ENCODE peak calls at places on chromosomes 11 and 22, in ten cellular contexts. Q is cardiac muscle cell; F is coronary artery; E is astrocyte; C is body of pancreas; N is CD8-positive, alpha-beta T cell; I is AG04450; K is colonic mucosa; O is tibial artery; J is thoracic aorta. X is an unnamed sample.

GRCh38 chr22:47372111-47372581 is 609.7 kb downstream of the TBC1D22A start:
- DNase-seq in C (no peak), N (no peak), I (no peak), F (no peak), E (no peak), O (no peak), K (no peak), J (no peak), Q (no peak), X (peak)

GRCh38 chr22:36544107-36544620 is 15.2 kb upstream of the EIF3D start:
- DNase-seq in F (no peak), I (no peak), N (no peak), C (no peak), Q (no peak), J (no peak), K (no peak), O (no peak), E (peak), X (no peak)

GRCh38 chr11:70583781-70584218 is 185.5 kb downstream of the CTTN start:
- DNase-seq in F (no peak), O (peak), J (no peak), I (no peak), K (no peak), E (no peak), Q (no peak), C (no peak), N (no peak), X (peak)

GRCh38 chr11:81644239-81644840 is 1089.3 kb downstream of the FAM181B start:
- DNase-seq in O (no peak), F (no peak), K (no peak), C (peak), N (peak), E (peak), J (no peak), Q (peak), I (no peak), X (peak)

GRCh38 chr11:73260127-73260457 is 12.0 kb upstream of the P2RY6 start:
- DNase-seq in N (no peak), K (no peak), C (no peak), F (peak), J (no peak), O (peak), I (no peak), E (no peak), Q (no peak), X (peak)

GRCh38 chr22:38267086-38267485 is 5.7 kb downstream of the TMEM184B start:
- DNase-seq in F (no peak), K (no peak), I (no peak), O (no peak), E (peak), C (no peak), Q (no peak), N (peak), J (no peak), X (no peak)

GRCh38 chr11:66856496-66857233 is at the start of gene LRFN4:
- DNase-seq in K (peak), Q (peak), O (no peak), E (no peak), C (no peak), N (peak), J (no peak), F (no peak), I (no peak), X (no peak)

GRCh38 chr11:129331871-129332274 is 43.8 kb upstream of the BARX2 start:
- DNase-seq in I (peak), O (peak), J (peak), C (peak), N (peak), K (peak), Q (peak), E (peak), F (no peak), X (peak)

GRCh38 chr11:69293819-69294505 is at the start of gene MYEOV:
- DNase-seq in N (no peak), C (peak), E (no peak), K (peak), J (no peak), O (no peak), F (no peak), I (no peak), Q (no peak), X (peak)

GRCh38 chr11:69291459-69292110 is 2.4 kb upstream of the MYEOV start:
- DNase-seq in K (no peak), E (no peak), J (no peak), N (no peak), C (no peak), F (no peak), O (no peak), Q (no peak), I (no peak), X (no peak)

GRCh38 chr11:69292221-69292648 is 1.7 kb upstream of the MYEOV start:
- DNase-seq in I (no peak), F (no peak), N (peak), K (no peak), O (no peak), E (no peak), Q (no peak), C (peak), J (no peak), X (peak)

GRCh38 chr11:69294621-69295078 is 695 bp downstream of the MYEOV start:
- DNase-seq in E (no peak), I (no peak), F (no peak), Q (no peak), J (no peak), K (no peak), C (no peak), N (no peak), O (no peak), X (no peak)

DNA sequence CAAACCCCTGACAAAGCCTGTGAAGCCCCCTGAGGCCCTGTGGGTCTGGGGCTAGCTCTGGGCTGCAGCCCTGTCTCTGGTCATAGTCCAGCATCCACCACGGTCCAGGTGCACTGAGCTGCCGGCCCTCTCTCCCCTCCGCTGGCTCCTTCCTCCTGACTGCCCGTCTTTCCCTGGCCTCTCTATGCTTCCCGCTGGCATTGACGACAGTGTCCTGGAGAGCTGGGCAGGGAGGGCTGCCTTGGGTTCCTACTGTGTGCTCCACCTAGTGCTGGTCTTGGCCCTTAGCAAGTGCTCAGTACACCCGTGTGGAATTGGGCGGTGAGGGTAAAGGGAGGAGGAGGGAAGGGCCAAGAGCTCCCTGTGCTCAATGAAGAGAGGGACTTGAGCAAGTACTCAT is 868 bp upstream of the MYEOV start:
- DNase-seq in N (no peak), I (no peak), O (no peak), F (no peak), E (no peak), Q (no peak), C (no peak), J (no peak), K (no peak), X (peak)
- TF ChIP-seq CTCF in N (no peak), I (no peak), O (no peak), F (no peak), E (no peak), Q (no peak), C (no peak), J (no peak), K (no peak), X (peak)

GRCh38 chr11:116840746-116841296 is 3.4 kb upstream of the APOA1 start:
- DNase-seq in Q (no peak), E (no peak), J (no peak), N (no peak), K (no peak), C (no peak), I (no peak), O (no peak), F (no peak), X (no peak)
- H3K4me3 ChIP-seq in Q (no peak), E (no peak), J (no peak), N (no peak), K (no peak), C (no peak), I (no peak), O (no peak), F (no peak), X (no peak)

GRCh38 chr22:29892757-29893156 is 9.8 kb downstream of the MTMR3 start:
- DNase-seq in N (no peak), K (no peak), E (no peak), Q (no peak), O (no peak), I (no peak), F (no peak), J (no peak), C (no peak), X (no peak)
- H3K27ac ChIP-seq in N (no peak), K (no peak), E (no peak), Q (no peak), O (no peak), I (no peak), F (no peak), J (no peak), C (no peak), X (no peak)

DNA sequence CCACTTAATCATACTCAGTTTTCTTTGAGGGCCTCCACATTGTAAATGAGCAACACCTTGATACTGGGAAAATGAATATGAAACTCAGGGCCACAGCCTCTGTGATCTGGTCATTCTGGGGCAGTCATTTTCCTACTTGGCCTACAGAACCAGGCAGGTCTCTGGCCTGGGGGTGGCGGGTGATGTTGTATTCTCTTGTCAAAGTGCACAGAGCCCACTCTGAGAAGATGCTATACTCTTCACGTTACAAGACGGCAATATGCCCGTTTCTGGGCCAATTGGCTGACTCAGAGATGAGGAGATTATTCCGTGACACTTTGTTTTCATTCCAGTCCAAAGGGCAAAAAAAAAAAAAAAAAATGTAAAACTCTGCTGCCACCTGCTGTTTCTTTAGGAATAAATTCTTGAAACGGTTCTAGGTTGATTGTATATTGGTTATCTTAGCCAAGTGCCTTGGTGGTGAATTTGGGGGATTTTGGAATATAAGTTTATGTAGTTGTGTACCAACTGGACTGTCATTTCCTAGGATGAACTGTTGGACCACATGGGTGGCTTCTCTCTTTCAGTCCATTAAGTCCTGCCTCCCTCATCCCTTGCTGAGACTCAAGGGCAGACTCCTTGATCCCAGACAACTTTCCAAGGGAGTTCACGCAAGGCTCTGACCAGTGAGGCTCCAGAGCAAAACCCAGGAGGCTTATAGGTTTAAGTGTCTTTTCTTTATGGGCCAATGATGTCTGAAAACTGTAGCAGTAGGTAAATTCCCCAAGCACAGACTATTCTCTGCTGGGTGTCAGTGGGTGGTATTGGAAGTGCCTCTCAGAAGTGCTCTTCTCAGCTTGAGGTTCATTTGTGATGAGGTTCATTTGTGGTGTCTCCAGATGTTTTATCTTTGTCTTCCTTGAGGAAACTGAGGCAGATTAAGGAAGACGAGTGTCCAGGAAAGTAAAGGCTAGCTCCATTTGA is 18.2 kb downstream of the ADM start:
- DNase-seq in C (peak), E (peak), O (peak), I (no peak), F (peak), J (no peak), N (peak), K (peak), Q (peak), X (peak)
- TF ChIP-seq CTCF in C (peak), E (peak), O (peak), I (peak), F (peak), J (peak), N (peak), K (peak), Q (peak), X (peak)

GRCh38 chr22:46088541-46089311 is 61.6 kb upstream of the PPARA start:
- DNase-seq in N (no peak), K (no peak), O (peak), C (peak), E (peak), J (no peak), I (no peak), Q (no peak), F (peak), X (no peak)

GRCh38 chr22:46086577-46087335 is 63.6 kb upstream of the PPARA start:
- DNase-seq in J (no peak), C (peak), F (peak), I (no peak), Q (no peak), N (no peak), K (no peak), E (peak), O (peak), X (no peak)

GRCh38 chr22:46089426-46090041 is 60.8 kb upstream of the PPARA start:
- DNase-seq in I (no peak), E (no peak), Q (no peak), F (peak), J (no peak), K (no peak), C (peak), O (no peak), N (no peak), X (no peak)

GRCh38 chr22:46087336-46087690 is 63.0 kb upstream of the PPARA start:
- DNase-seq in I (no peak), C (no peak), E (no peak), K (no peak), F (no peak), J (no peak), O (no peak), Q (no peak), N (no peak), X (no peak)

GRCh38 chr22:46087816-46088277 is 62.5 kb upstream of the PPARA start:
- DNase-seq in N (no peak), O (peak), C (peak), Q (no peak), F (peak), I (peak), K (peak), J (peak), E (peak), X (no peak)
- H3K4me3 ChIP-seq in N (no peak), O (peak), C (no peak), Q (no peak), F (peak), I (peak), K (no peak), J (peak), E (peak), X (no peak)

DNA sequence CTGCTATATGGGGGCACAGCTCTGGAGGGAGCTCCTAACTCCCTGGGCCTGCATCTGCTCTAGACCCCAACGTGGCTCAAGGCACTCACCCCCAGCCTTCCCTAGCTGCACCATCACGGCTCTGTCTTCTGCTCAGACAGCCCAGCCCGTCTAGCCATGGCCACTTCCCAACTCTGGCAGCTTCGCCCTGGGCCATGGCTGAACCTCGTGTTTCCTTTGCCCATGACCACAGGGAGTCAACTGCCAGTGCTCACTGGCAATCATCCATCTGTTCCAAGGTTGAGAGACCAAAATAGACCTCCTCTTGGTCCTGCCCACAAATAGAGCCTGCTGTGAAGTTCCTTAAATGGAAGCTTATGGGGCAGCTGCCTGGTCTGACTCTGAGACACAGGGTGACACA is 5.4 kb downstream of the LMO1 start:
- DNase-seq in E (no peak), Q (no peak), K (no peak), F (peak), C (no peak), N (no peak), I (no peak), J (no peak), O (peak), X (no peak)
- H3K27ac ChIP-seq in E (no peak), Q (no peak), K (no peak), F (no peak), C (no peak), N (no peak), I (no peak), J (peak), O (peak), X (no peak)

GRCh38 chr11:134017773-134018430 is 51.0 kb upstream of the JAM3 start:
- DNase-seq in O (no peak), K (no peak), N (no peak), I (no peak), J (no peak), F (no peak), E (no peak), C (no peak), Q (no peak), X (no peak)

GRCh38 chr11:134019500-134019899 is 49.4 kb upstream of the JAM3 start:
- DNase-seq in Q (no peak), E (no peak), O (no peak), K (no peak), J (no peak), F (no peak), C (no peak), I (no peak), N (no peak), X (no peak)

GRCh38 chr11:134013518-134013917 is 55.4 kb upstream of the JAM3 start:
- DNase-seq in N (no peak), Q (no peak), K (no peak), E (no peak), I (no peak), F (no peak), C (no peak), J (no peak), O (no peak), X (no peak)

GRCh38 chr11:134015541-134015940 is 53.3 kb upstream of the JAM3 start:
- DNase-seq in F (no peak), C (no peak), Q (peak), O (no peak), E (no peak), K (no peak), N (no peak), J (no peak), I (no peak), X (no peak)

DNA sequence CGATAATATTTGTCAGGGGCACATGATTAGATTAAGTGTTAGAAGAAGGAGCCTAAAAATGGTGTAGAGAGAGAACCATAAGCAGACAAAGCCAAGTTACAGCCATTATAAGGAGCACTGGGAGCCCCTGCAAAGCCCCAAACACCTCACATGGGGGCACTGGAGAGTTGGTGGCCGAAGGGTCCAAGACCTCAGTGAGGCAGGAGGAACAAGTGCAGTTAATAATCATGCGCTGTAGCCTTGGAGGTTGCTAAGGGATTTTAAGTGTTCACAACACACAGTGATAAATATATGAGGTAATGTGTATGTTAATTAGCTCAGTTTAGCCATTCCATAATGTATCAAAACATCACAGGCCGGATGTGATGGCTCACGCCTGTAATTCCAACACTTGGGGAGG is 54.4 kb upstream of the JAM3 start:
- DNase-seq in K (no peak), N (no peak), J (no peak), O (no peak), F (no peak), E (no peak), I (no peak), Q (peak), C (peak), X (peak)
- TF ChIP-seq CTCF in K (no peak), N (no peak), J (no peak), O (peak), F (no peak), E (peak), I (peak), Q (peak), C (peak), X (peak)

GRCh38 chr22:32572741-32573140 is 98.1 kb downstream of the FBXO7 start:
- DNase-seq in F (peak), N (no peak), J (no peak), C (no peak), E (no peak), K (no peak), Q (no peak), I (no peak), O (no peak), X (no peak)
- H3K4me3 ChIP-seq in F (no peak), N (no peak), J (no peak), C (no peak), E (no peak), K (no peak), Q (no peak), I (no peak), O (no peak), X (no peak)

GRCh38 chr11:102637731-102638130 is 12.6 kb upstream of the MMP20 start:
- DNase-seq in F (no peak), I (no peak), C (no peak), E (no peak), O (no peak), J (no peak), Q (no peak), N (no peak), K (no peak), X (no peak)
- H3K27ac ChIP-seq in F (no peak), I (no peak), C (no peak), E (no peak), O (no peak), J (no peak), Q (no peak), N (no peak), K (no peak), X (no peak)

DNA sequence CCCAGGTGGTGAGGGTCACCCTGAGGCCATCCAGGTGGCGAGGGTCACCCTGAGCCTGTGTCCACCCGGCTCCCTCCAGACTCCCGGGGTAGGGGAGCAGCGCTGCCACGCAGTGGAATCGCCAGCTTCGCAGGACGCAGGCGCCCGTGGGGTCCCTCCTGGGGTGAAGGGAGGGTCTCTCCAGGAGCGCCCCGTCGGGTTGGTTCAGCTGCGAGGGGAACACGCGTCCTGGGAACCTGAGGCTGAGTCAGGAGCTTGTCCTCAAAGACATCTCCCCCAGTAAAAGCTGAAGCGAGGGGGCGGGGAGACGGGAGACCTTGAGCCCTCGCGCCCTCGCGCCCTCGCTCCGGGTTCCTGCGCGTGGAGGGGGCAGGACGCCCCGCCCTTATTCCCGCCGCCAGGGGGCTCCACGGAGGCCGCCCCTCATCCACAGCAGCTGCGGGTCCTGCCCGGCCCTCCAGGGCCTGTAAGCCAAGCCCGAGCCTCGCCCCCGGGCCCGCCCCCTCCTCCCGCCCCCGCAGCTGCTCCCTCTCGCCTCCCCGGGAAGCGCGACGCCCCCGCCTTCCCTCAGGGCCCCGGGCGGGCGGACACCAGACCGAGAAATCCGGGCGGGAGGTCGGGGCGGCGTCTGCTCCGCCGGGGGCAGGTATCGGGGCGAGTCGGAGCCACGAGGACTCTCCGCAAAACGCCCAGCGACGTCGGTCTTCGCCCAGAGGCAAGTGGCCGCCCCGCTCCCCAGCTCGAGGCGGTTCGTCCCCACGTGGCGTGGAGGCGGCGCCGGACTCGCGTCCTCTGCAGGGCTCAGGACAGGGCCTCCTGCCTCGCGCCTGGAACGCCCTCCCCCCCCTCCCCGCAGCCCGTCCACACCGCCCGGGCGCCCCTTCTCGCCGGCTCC is 22.8 kb downstream of the PIM3 start:
- DNase-seq in F (no peak), J (no peak), E (no peak), C (peak), N (peak), O (peak), I (no peak), K (no peak), Q (no peak), X (peak)
- TF ChIP-seq CTCF in F (no peak), J (peak), E (no peak), C (peak), N (peak), O (no peak), I (peak), K (peak), Q (peak), X (peak)